ENCODE peak calls at places on chromosomes 5 and 9, in eight cellular contexts. J, Q, V, H, A, R, F and I are unnamed samples.

GRCh38 chr5:61167382-61167781 is 5.1 kb upstream of the SMIM15 start:
- DNase-seq in A (no peak), Q (no peak), F (no peak), V (no peak), R (peak), J (no peak), H (no peak), I (no peak)

GRCh38 chr5:80215523-80215922 is 40.3 kb downstream of the SERINC5 start:
- DNase-seq in V (no peak), R (no peak), A (no peak), Q (no peak), H (no peak), F (no peak), J (no peak), I (no peak)

GRCh38 chr5:73740274-73740790 is 114.3 kb downstream of the ARHGEF28 start:
- DNase-seq in Q (no peak), F (no peak), A (no peak), R (no peak), H (no peak), J (no peak), V (no peak), I (no peak)

GRCh38 chr9:132756214-132756799 is 86.0 kb downstream of the GTF3C4 start:
- DNase-seq in F (no peak), H (no peak), Q (no peak), A (no peak), V (no peak), J (peak), R (no peak), I (no peak)

GRCh38 chr5:150488519-150489357 is 19.2 kb upstream of the NDST1 start:
- DNase-seq in F (no peak), V (peak), A (no peak), Q (no peak), H (no peak), J (peak), R (no peak), I (peak)

GRCh38 chr5:96844476-96844990 is 31.8 kb upstream of the ERAP2 start:
- DNase-seq in F (no peak), V (no peak), H (no peak), A (no peak), Q (no peak), R (no peak), J (no peak), I (no peak)

GRCh38 chr5:90096415-90097081 is 313.0 kb downstream of the CETN3 start:
- DNase-seq in A (no peak), J (no peak), H (no peak), Q (no peak), V (no peak), F (no peak), R (no peak), I (no peak)

GRCh38 chr9:93652604-93653592 is 76.5 kb downstream of the PHF2 start:
- DNase-seq in F (peak), J (peak), V (peak), H (no peak), A (no peak), Q (no peak), R (no peak), I (no peak)

GRCh38 chr5:40569549-40570270 is 110.0 kb upstream of the PTGER4 start:
- DNase-seq in J (no peak), A (no peak), Q (no peak), H (no peak), V (no peak), F (no peak), R (no peak), I (no peak)

GRCh38 chr5:33462456-33462855 is 21.7 kb downstream of the TARS1 start:
- DNase-seq in A (no peak), J (no peak), V (no peak), F (no peak), R (no peak), H (no peak), Q (no peak), I (no peak)

GRCh38 chr5:36624277-36624676 is 17.9 kb downstream of the SLC1A3 start:
- DNase-seq in F (no peak), R (no peak), H (no peak), Q (no peak), V (peak), J (no peak), A (no peak), I (no peak)

GRCh38 chr9:124017064-124017928 is 5.7 kb downstream of the LHX2 start:
- DNase-seq in Q (no peak), J (no peak), R (no peak), H (no peak), A (no peak), F (no peak), V (no peak), I (no peak)

GRCh38 chr5:161900981-161901380 is 53.1 kb downstream of the GABRA1 start:
- DNase-seq in Q (no peak), A (no peak), V (no peak), J (no peak), R (no peak), F (no peak), H (no peak), I (no peak)